ENCODE peak calls at places on chromosome 17, in six cellular contexts. One of them, this sample, is unnamed.

GRCh38 chr17:247767-248166 is 66.3 kb upstream of the DOC2B start:
- DNase-seq in anterior cingulate cortex: no peak
- DNase-seq in CD8-positive, alpha-beta T cell: no peak
- DNase-seq in stromal cell of bone marrow: no peak
- DNase-seq in NCI-H510A treated with DMSO at 0.1 percent for 48 hours: no peak
- DNase-seq in HuH-7.5: no peak
- DNase-seq in this sample: peak

GRCh38 chr17:35764123-35764991 is 3.7 kb downstream of the C17orf50 start:
- DNase-seq in anterior cingulate cortex: peak
- DNase-seq in CD8-positive, alpha-beta T cell: peak
- DNase-seq in stromal cell of bone marrow: no peak
- DNase-seq in NCI-H510A treated with DMSO at 0.1 percent for 48 hours: peak
- DNase-seq in HuH-7.5: peak
- DNase-seq in this sample: peak

GRCh38 chr17:20073056-20073979 is 64.2 kb downstream of the SPECC1 start:
- DNase-seq in anterior cingulate cortex: no peak
- DNase-seq in CD8-positive, alpha-beta T cell: no peak
- DNase-seq in stromal cell of bone marrow: peak
- DNase-seq in NCI-H510A treated with DMSO at 0.1 percent for 48 hours: no peak
- DNase-seq in HuH-7.5: no peak
- DNase-seq in this sample: peak

GRCh38 chr17:394718-395095 is 42.1 kb upstream of the RPH3AL start:
- DNase-seq in anterior cingulate cortex: no peak
- DNase-seq in CD8-positive, alpha-beta T cell: no peak
- DNase-seq in stromal cell of bone marrow: no peak
- DNase-seq in NCI-H510A treated with DMSO at 0.1 percent for 48 hours: no peak
- DNase-seq in HuH-7.5: no peak
- DNase-seq in this sample: no peak

GRCh38 chr17:33838281-33838680 is 416.8 kb upstream of the CCL2 start:
- DNase-seq in anterior cingulate cortex: no peak
- DNase-seq in CD8-positive, alpha-beta T cell: no peak
- DNase-seq in stromal cell of bone marrow: no peak
- DNase-seq in NCI-H510A treated with DMSO at 0.1 percent for 48 hours: no peak
- DNase-seq in HuH-7.5: no peak
- DNase-seq in this sample: no peak

GRCh38 chr17:61410555-61411089 is 11.0 kb downstream of the TBX2 start:
- DNase-seq in anterior cingulate cortex: peak
- DNase-seq in CD8-positive, alpha-beta T cell: peak
- DNase-seq in stromal cell of bone marrow: no peak
- DNase-seq in NCI-H510A treated with DMSO at 0.1 percent for 48 hours: peak
- DNase-seq in HuH-7.5: peak
- DNase-seq in this sample: peak

GRCh38 chr17:5203178-5203907 is 11.7 kb upstream of the ZNF594 start:
- DNase-seq in anterior cingulate cortex: no peak
- DNase-seq in CD8-positive, alpha-beta T cell: no peak
- DNase-seq in stromal cell of bone marrow: peak
- DNase-seq in NCI-H510A treated with DMSO at 0.1 percent for 48 hours: no peak
- DNase-seq in HuH-7.5: no peak
- DNase-seq in this sample: no peak

GRCh38 chr17:17749921-17750320 is 68.7 kb downstream of the RAI1 start:
- DNase-seq in anterior cingulate cortex: peak
- DNase-seq in CD8-positive, alpha-beta T cell: no peak
- DNase-seq in stromal cell of bone marrow: no peak
- DNase-seq in NCI-H510A treated with DMSO at 0.1 percent for 48 hours: peak
- DNase-seq in HuH-7.5: no peak
- DNase-seq in this sample: no peak

GRCh38 chr17:57966246-57966645 is 11.0 kb upstream of the CUEDC1 start:
- DNase-seq in anterior cingulate cortex: no peak
- DNase-seq in CD8-positive, alpha-beta T cell: no peak
- DNase-seq in stromal cell of bone marrow: no peak
- DNase-seq in NCI-H510A treated with DMSO at 0.1 percent for 48 hours: no peak
- DNase-seq in HuH-7.5: no peak
- DNase-seq in this sample: no peak

GRCh38 chr17:50908140-50908859 is 42.1 kb upstream of the TOB1 start:
- DNase-seq in anterior cingulate cortex: no peak
- DNase-seq in CD8-positive, alpha-beta T cell: no peak
- DNase-seq in stromal cell of bone marrow: no peak
- DNase-seq in NCI-H510A treated with DMSO at 0.1 percent for 48 hours: no peak
- DNase-seq in HuH-7.5: no peak
- DNase-seq in this sample: no peak

GRCh38 chr17:39193346-39193745 is 4.1 kb downstream of the CACNB1 start:
- DNase-seq in anterior cingulate cortex: no peak
- DNase-seq in CD8-positive, alpha-beta T cell: no peak
- DNase-seq in stromal cell of bone marrow: no peak
- DNase-seq in NCI-H510A treated with DMSO at 0.1 percent for 48 hours: no peak
- DNase-seq in HuH-7.5: no peak
- DNase-seq in this sample: no peak

GRCh38 chr17:69501591-69502468 is 87.3 kb downstream of the MAP2K6 start:
- DNase-seq in anterior cingulate cortex: no peak
- DNase-seq in CD8-positive, alpha-beta T cell: no peak
- DNase-seq in stromal cell of bone marrow: peak
- DNase-seq in NCI-H510A treated with DMSO at 0.1 percent for 48 hours: peak
- DNase-seq in HuH-7.5: no peak
- DNase-seq in this sample: no peak

GRCh38 chr17:17416400-17417360 is 60.1 kb upstream of the MED9 start:
- DNase-seq in anterior cingulate cortex: no peak
- DNase-seq in CD8-positive, alpha-beta T cell: no peak
- DNase-seq in stromal cell of bone marrow: peak
- DNase-seq in NCI-H510A treated with DMSO at 0.1 percent for 48 hours: peak
- DNase-seq in HuH-7.5: no peak
- DNase-seq in this sample: peak

This sample was measured in lower lobe of right lung.